ENCODE peak calls at places on chromosomes 6 and 20, in nine cellular contexts. One of them, this sample, is unnamed.

GRCh38 chr6:132716238-132716637 is 2.4 kb upstream of the VNN1 start:
- DNase-seq in cerebellar nuclear complex: no peak
- DNase-seq in H4: no peak
- DNase-seq in activated effector memory CD4-positive, alpha-beta T cell treated with Interleukin-2 at 50 U/mL for 16 hours: no peak
- DNase-seq in heart left ventricle: no peak
- DNase-seq in GM03348: no peak
- DNase-seq in ascending aorta: no peak
- DNase-seq in anterior cingulate cortex: no peak
- DNase-seq in amygdala: no peak
- DNase-seq in this sample: no peak

GRCh38 chr6:119874381-119874780 is 524.8 kb upstream of the MAN1A1 start:
- DNase-seq in cerebellar nuclear complex: no peak
- DNase-seq in H4: no peak
- DNase-seq in activated effector memory CD4-positive, alpha-beta T cell treated with Interleukin-2 at 50 U/mL for 16 hours: no peak
- DNase-seq in heart left ventricle: no peak
- DNase-seq in GM03348: no peak
- DNase-seq in ascending aorta: no peak
- DNase-seq in anterior cingulate cortex: no peak
- DNase-seq in amygdala: no peak
- DNase-seq in this sample: no peak

GRCh38 chr6:83853968-83854501 is 875 bp downstream of the RIPPLY2 start:
- DNase-seq in cerebellar nuclear complex: no peak
- DNase-seq in H4: no peak
- DNase-seq in activated effector memory CD4-positive, alpha-beta T cell treated with Interleukin-2 at 50 U/mL for 16 hours: no peak
- DNase-seq in heart left ventricle: no peak
- DNase-seq in GM03348: no peak
- DNase-seq in ascending aorta: no peak
- DNase-seq in anterior cingulate cortex: no peak
- DNase-seq in amygdala: peak; percentile 54
- DNase-seq in this sample: no peak

GRCh38 chr20:51636123-51636522 is 93.6 kb upstream of the NFATC2 start:
- DNase-seq in cerebellar nuclear complex: no peak
- DNase-seq in H4: peak; percentile 53
- DNase-seq in activated effector memory CD4-positive, alpha-beta T cell treated with Interleukin-2 at 50 U/mL for 16 hours: no peak
- DNase-seq in heart left ventricle: no peak
- DNase-seq in GM03348: no peak
- DNase-seq in ascending aorta: no peak
- DNase-seq in anterior cingulate cortex: no peak
- DNase-seq in amygdala: no peak
- DNase-seq in this sample: no peak

GRCh38 chr6:82861121-82861520 is 204.5 kb downstream of the UBE3D start:
- DNase-seq in cerebellar nuclear complex: no peak
- DNase-seq in H4: no peak
- DNase-seq in activated effector memory CD4-positive, alpha-beta T cell treated with Interleukin-2 at 50 U/mL for 16 hours: no peak
- DNase-seq in heart left ventricle: no peak
- DNase-seq in GM03348: no peak
- DNase-seq in ascending aorta: no peak
- DNase-seq in anterior cingulate cortex: no peak
- DNase-seq in amygdala: no peak
- DNase-seq in this sample: peak; percentile 55

GRCh38 chr6:134282816-134283215 is 35.1 kb downstream of the SGK1 start:
- DNase-seq in cerebellar nuclear complex: no peak
- DNase-seq in H4: no peak
- DNase-seq in activated effector memory CD4-positive, alpha-beta T cell treated with Interleukin-2 at 50 U/mL for 16 hours: no peak
- DNase-seq in heart left ventricle: no peak
- DNase-seq in GM03348: no peak
- DNase-seq in ascending aorta: no peak
- DNase-seq in anterior cingulate cortex: no peak
- DNase-seq in amygdala: no peak
- DNase-seq in this sample: no peak

GRCh38 chr6:163014736-163015135 is 287.0 kb downstream of the PACRG start:
- DNase-seq in cerebellar nuclear complex: no peak
- DNase-seq in H4: no peak
- DNase-seq in activated effector memory CD4-positive, alpha-beta T cell treated with Interleukin-2 at 50 U/mL for 16 hours: no peak
- DNase-seq in heart left ventricle: no peak
- DNase-seq in GM03348: no peak
- DNase-seq in ascending aorta: no peak
- DNase-seq in anterior cingulate cortex: no peak
- DNase-seq in amygdala: no peak
- DNase-seq in this sample: peak; percentile 19

GRCh38 chr6:92122746-92123145 is 1296.6 kb downstream of the EPHA7 start:
- DNase-seq in cerebellar nuclear complex: no peak
- DNase-seq in H4: peak; percentile 3
- DNase-seq in activated effector memory CD4-positive, alpha-beta T cell treated with Interleukin-2 at 50 U/mL for 16 hours: no peak
- DNase-seq in heart left ventricle: no peak
- DNase-seq in GM03348: no peak
- DNase-seq in ascending aorta: no peak
- DNase-seq in anterior cingulate cortex: no peak
- DNase-seq in amygdala: no peak
- DNase-seq in this sample: no peak

GRCh38 chr6:38612386-38612965 is 27.3 kb downstream of the BTBD9 start:
- DNase-seq in cerebellar nuclear complex: no peak
- DNase-seq in H4: no peak
- DNase-seq in activated effector memory CD4-positive, alpha-beta T cell treated with Interleukin-2 at 50 U/mL for 16 hours: no peak
- DNase-seq in heart left ventricle: no peak
- DNase-seq in GM03348: peak; percentile 77
- DNase-seq in ascending aorta: no peak
- DNase-seq in anterior cingulate cortex: no peak
- DNase-seq in amygdala: no peak
- DNase-seq in this sample: peak; percentile 57

GRCh38 chr6:118580585-118581419 is 32.7 kb downstream of the PLN start:
- DNase-seq in cerebellar nuclear complex: peak; percentile 5
- DNase-seq in H4: peak; percentile 34
- DNase-seq in activated effector memory CD4-positive, alpha-beta T cell treated with Interleukin-2 at 50 U/mL for 16 hours: no peak
- DNase-seq in heart left ventricle: no peak
- DNase-seq in GM03348: peak; percentile 75
- DNase-seq in ascending aorta: no peak
- DNase-seq in anterior cingulate cortex: no peak
- DNase-seq in amygdala: no peak
- DNase-seq in this sample: peak; percentile 73

GRCh38 chr6:137216106-137216505 is 3.1 kb downstream of the IFNGR1 start:
- DNase-seq in cerebellar nuclear complex: no peak
- DNase-seq in H4: no peak
- DNase-seq in activated effector memory CD4-positive, alpha-beta T cell treated with Interleukin-2 at 50 U/mL for 16 hours: no peak
- DNase-seq in heart left ventricle: no peak
- DNase-seq in GM03348: no peak
- DNase-seq in ascending aorta: no peak
- DNase-seq in anterior cingulate cortex: no peak
- DNase-seq in amygdala: no peak
- DNase-seq in this sample: peak; percentile 21

GRCh38 chr6:123604067-123604466 is 32.7 kb downstream of the TRDN start:
- DNase-seq in cerebellar nuclear complex: no peak
- DNase-seq in H4: no peak
- DNase-seq in activated effector memory CD4-positive, alpha-beta T cell treated with Interleukin-2 at 50 U/mL for 16 hours: no peak
- DNase-seq in heart left ventricle: no peak
- DNase-seq in GM03348: no peak
- DNase-seq in ascending aorta: no peak
- DNase-seq in anterior cingulate cortex: no peak
- DNase-seq in amygdala: no peak
- DNase-seq in this sample: no peak

GRCh38 chr6:7604506-7604905 is 14.5 kb downstream of the SNRNP48 start:
- DNase-seq in cerebellar nuclear complex: no peak
- DNase-seq in H4: no peak
- DNase-seq in activated effector memory CD4-positive, alpha-beta T cell treated with Interleukin-2 at 50 U/mL for 16 hours: no peak
- DNase-seq in heart left ventricle: no peak
- DNase-seq in GM03348: no peak
- DNase-seq in ascending aorta: no peak
- DNase-seq in anterior cingulate cortex: no peak
- DNase-seq in amygdala: no peak
- DNase-seq in this sample: no peak

GRCh38 chr6:121794630-121795029 is 359.2 kb downstream of the GJA1 start:
- DNase-seq in cerebellar nuclear complex: no peak
- DNase-seq in H4: peak; percentile 54
- DNase-seq in activated effector memory CD4-positive, alpha-beta T cell treated with Interleukin-2 at 50 U/mL for 16 hours: no peak
- DNase-seq in heart left ventricle: no peak
- DNase-seq in GM03348: peak; percentile 86
- DNase-seq in ascending aorta: no peak
- DNase-seq in anterior cingulate cortex: no peak
- DNase-seq in amygdala: no peak
- DNase-seq in this sample: peak; percentile 88

GRCh38 chr20:431012-431904 is 23.2 kb downstream of the RBCK1 start:
- DNase-seq in cerebellar nuclear complex: no peak
- DNase-seq in H4: peak; percentile 77
- DNase-seq in activated effector memory CD4-positive, alpha-beta T cell treated with Interleukin-2 at 50 U/mL for 16 hours: no peak
- DNase-seq in heart left ventricle: peak; percentile 46
- DNase-seq in GM03348: peak; percentile 64
- DNase-seq in ascending aorta: no peak
- DNase-seq in anterior cingulate cortex: peak; percentile 85
- DNase-seq in amygdala: peak; percentile 6
- DNase-seq in this sample: peak; percentile 61

GRCh38 chr6:1820165-1820564 is 210.4 kb downstream of the FOXC1 start:
- DNase-seq in cerebellar nuclear complex: no peak
- DNase-seq in H4: no peak
- DNase-seq in activated effector memory CD4-positive, alpha-beta T cell treated with Interleukin-2 at 50 U/mL for 16 hours: no peak
- DNase-seq in heart left ventricle: no peak
- DNase-seq in GM03348: peak; percentile 66
- DNase-seq in ascending aorta: no peak
- DNase-seq in anterior cingulate cortex: no peak
- DNase-seq in amygdala: no peak
- DNase-seq in this sample: peak; percentile 62

GRCh38 chr6:82410151-82410621 is 46.6 kb downstream of the TPBG start:
- DNase-seq in cerebellar nuclear complex: no peak
- DNase-seq in H4: no peak
- DNase-seq in activated effector memory CD4-positive, alpha-beta T cell treated with Interleukin-2 at 50 U/mL for 16 hours: no peak
- DNase-seq in heart left ventricle: no peak
- DNase-seq in GM03348: no peak
- DNase-seq in ascending aorta: no peak
- DNase-seq in anterior cingulate cortex: no peak
- DNase-seq in amygdala: no peak
- DNase-seq in this sample: peak; percentile 22

GRCh38 chr6:137216875-137217553 is 2.2 kb downstream of the IFNGR1 start:
- DNase-seq in cerebellar nuclear complex: no peak
- DNase-seq in H4: no peak
- DNase-seq in activated effector memory CD4-positive, alpha-beta T cell treated with Interleukin-2 at 50 U/mL for 16 hours: no peak
- DNase-seq in heart left ventricle: no peak
- DNase-seq in GM03348: no peak
- DNase-seq in ascending aorta: no peak
- DNase-seq in anterior cingulate cortex: no peak
- DNase-seq in amygdala: no peak
- DNase-seq in this sample: no peak

GRCh38 chr6:132236281-132236680 is 165.0 kb downstream of the MOXD1 start:
- DNase-seq in cerebellar nuclear complex: no peak
- DNase-seq in H4: no peak
- DNase-seq in activated effector memory CD4-positive, alpha-beta T cell treated with Interleukin-2 at 50 U/mL for 16 hours: no peak
- DNase-seq in heart left ventricle: no peak
- DNase-seq in GM03348: no peak
- DNase-seq in ascending aorta: no peak
- DNase-seq in anterior cingulate cortex: no peak
- DNase-seq in amygdala: no peak
- DNase-seq in this sample: peak; percentile 40

GRCh38 chr20:1467355-1468116 is 887 bp upstream of the NSFL1C start:
- DNase-seq in cerebellar nuclear complex: no peak
- DNase-seq in H4: no peak
- DNase-seq in activated effector memory CD4-positive, alpha-beta T cell treated with Interleukin-2 at 50 U/mL for 16 hours: no peak
- DNase-seq in heart left ventricle: no peak
- DNase-seq in GM03348: no peak
- DNase-seq in ascending aorta: no peak
- DNase-seq in anterior cingulate cortex: no peak
- DNase-seq in amygdala: no peak
- DNase-seq in this sample: no peak

GRCh38 chr6:138765896-138766487 is 7.6 kb upstream of the CCDC28A start:
- DNase-seq in cerebellar nuclear complex: no peak
- DNase-seq in H4: no peak
- DNase-seq in activated effector memory CD4-positive, alpha-beta T cell treated with Interleukin-2 at 50 U/mL for 16 hours: no peak
- DNase-seq in heart left ventricle: no peak
- DNase-seq in GM03348: peak; percentile 58
- DNase-seq in ascending aorta: no peak
- DNase-seq in anterior cingulate cortex: no peak
- DNase-seq in amygdala: no peak
- DNase-seq in this sample: peak; percentile 46

GRCh38 chr20:39829255-39829654 is 859.8 kb downstream of the MAFB start:
- DNase-seq in cerebellar nuclear complex: no peak
- DNase-seq in H4: no peak
- DNase-seq in activated effector memory CD4-positive, alpha-beta T cell treated with Interleukin-2 at 50 U/mL for 16 hours: no peak
- DNase-seq in heart left ventricle: no peak
- DNase-seq in GM03348: peak; percentile 10
- DNase-seq in ascending aorta: no peak
- DNase-seq in anterior cingulate cortex: no peak
- DNase-seq in amygdala: no peak
- DNase-seq in this sample: no peak

GRCh38 chr20:3900187-3900604 is 11.0 kb downstream of the PANK2 start:
- DNase-seq in cerebellar nuclear complex: no peak
- DNase-seq in H4: no peak
- DNase-seq in activated effector memory CD4-positive, alpha-beta T cell treated with Interleukin-2 at 50 U/mL for 16 hours: no peak
- DNase-seq in heart left ventricle: no peak
- DNase-seq in GM03348: no peak
- DNase-seq in ascending aorta: no peak
- DNase-seq in anterior cingulate cortex: no peak
- DNase-seq in amygdala: no peak
- DNase-seq in this sample: no peak

GRCh38 chr6:57017069-57017468 is 29.4 kb upstream of the KIAA1586 start:
- DNase-seq in cerebellar nuclear complex: no peak
- DNase-seq in H4: no peak
- DNase-seq in activated effector memory CD4-positive, alpha-beta T cell treated with Interleukin-2 at 50 U/mL for 16 hours: no peak
- DNase-seq in heart left ventricle: no peak
- DNase-seq in GM03348: no peak
- DNase-seq in ascending aorta: no peak
- DNase-seq in anterior cingulate cortex: no peak
- DNase-seq in amygdala: no peak
- DNase-seq in this sample: no peak

GRCh38 chr20:31494131-31494530 is 19.0 kb downstream of the REM1 start:
- DNase-seq in cerebellar nuclear complex: no peak
- DNase-seq in H4: peak; percentile 77
- DNase-seq in activated effector memory CD4-positive, alpha-beta T cell treated with Interleukin-2 at 50 U/mL for 16 hours: no peak
- DNase-seq in heart left ventricle: no peak
- DNase-seq in GM03348: peak; percentile 32
- DNase-seq in ascending aorta: no peak
- DNase-seq in anterior cingulate cortex: no peak
- DNase-seq in amygdala: no peak
- DNase-seq in this sample: peak; percentile 48

GRCh38 chr6:35967059-35967769 is 46.3 kb upstream of the SRPK1 start:
- DNase-seq in cerebellar nuclear complex: peak; percentile 30
- DNase-seq in H4: no peak
- DNase-seq in activated effector memory CD4-positive, alpha-beta T cell treated with Interleukin-2 at 50 U/mL for 16 hours: no peak
- DNase-seq in heart left ventricle: no peak
- DNase-seq in GM03348: no peak
- DNase-seq in ascending aorta: no peak
- DNase-seq in anterior cingulate cortex: no peak
- DNase-seq in amygdala: no peak
- DNase-seq in this sample: no peak

GRCh38 chr6:167245586-167245985 is 45.5 kb upstream of the UNC93A start:
- DNase-seq in cerebellar nuclear complex: no peak
- DNase-seq in H4: no peak
- DNase-seq in activated effector memory CD4-positive, alpha-beta T cell treated with Interleukin-2 at 50 U/mL for 16 hours: no peak
- DNase-seq in heart left ventricle: no peak
- DNase-seq in GM03348: no peak
- DNase-seq in ascending aorta: no peak
- DNase-seq in anterior cingulate cortex: no peak
- DNase-seq in amygdala: no peak
- DNase-seq in this sample: no peak

GRCh38 chr6:52503853-52504777 is 72.7 kb downstream of the TRAM2 start:
- DNase-seq in cerebellar nuclear complex: peak; percentile 25
- DNase-seq in H4: peak; percentile 99
- DNase-seq in activated effector memory CD4-positive, alpha-beta T cell treated with Interleukin-2 at 50 U/mL for 16 hours: no peak
- DNase-seq in heart left ventricle: peak; percentile 89
- DNase-seq in GM03348: peak; percentile 80
- DNase-seq in ascending aorta: peak; percentile 87
- DNase-seq in anterior cingulate cortex: no peak
- DNase-seq in amygdala: no peak
- DNase-seq in this sample: peak; percentile 64

GRCh38 chr6:12592634-12593033 is 123.9 kb upstream of the PHACTR1 start:
- DNase-seq in cerebellar nuclear complex: no peak
- DNase-seq in H4: peak; percentile 47
- DNase-seq in activated effector memory CD4-positive, alpha-beta T cell treated with Interleukin-2 at 50 U/mL for 16 hours: no peak
- DNase-seq in heart left ventricle: no peak
- DNase-seq in GM03348: peak; percentile 11
- DNase-seq in ascending aorta: no peak
- DNase-seq in anterior cingulate cortex: no peak
- DNase-seq in amygdala: no peak
- DNase-seq in this sample: no peak

GRCh38 chr6:168209420-168209819 is 110.2 kb downstream of the DACT2 start:
- DNase-seq in cerebellar nuclear complex: no peak
- DNase-seq in H4: no peak
- DNase-seq in activated effector memory CD4-positive, alpha-beta T cell treated with Interleukin-2 at 50 U/mL for 16 hours: no peak
- DNase-seq in heart left ventricle: no peak
- DNase-seq in GM03348: no peak
- DNase-seq in ascending aorta: no peak
- DNase-seq in anterior cingulate cortex: no peak
- DNase-seq in amygdala: no peak
- DNase-seq in this sample: no peak

GRCh38 chr20:16574656-16575355 is 1.6 kb upstream of the KIF16B start:
- DNase-seq in cerebellar nuclear complex: no peak
- DNase-seq in H4: peak; percentile 77
- DNase-seq in activated effector memory CD4-positive, alpha-beta T cell treated with Interleukin-2 at 50 U/mL for 16 hours: peak; percentile 60
- DNase-seq in heart left ventricle: peak; percentile 93
- DNase-seq in GM03348: peak; percentile 95
- DNase-seq in ascending aorta: peak; percentile 55
- DNase-seq in anterior cingulate cortex: peak; percentile 80
- DNase-seq in amygdala: peak; percentile 46
- DNase-seq in this sample: no peak